ENCODE peak calls at places on chromosomes 7 and 10, in nine cellular contexts. V is BJ, E is cardiac muscle cell, H is Calu3, M is mesothelial cell of epicardium, J is A549, D is epithelial cell of esophagus, P is AG04450, Q is GM12865. Y is an unnamed sample.

GRCh38 chr10:117933036-117933435 is 113.7 kb downstream of the RAB11FIP2 start:
- DNase-seq in P (no peak), Q (no peak), H (no peak), V (peak), E (no peak), J (no peak), D (peak), M (no peak), Y (no peak)

GRCh38 chr7:133863362-133864061 is 263.6 kb upstream of the LRGUK start:
- DNase-seq in E (no peak), M (no peak), P (no peak), V (no peak), H (no peak), D (no peak), J (no peak), Q (no peak), Y (no peak)

GRCh38 chr10:74056081-74056818 is 58.3 kb downstream of the VCL start:
- DNase-seq in E (peak), D (peak), P (peak), J (peak), V (no peak), M (no peak), Q (peak), H (peak), Y (no peak)

GRCh38 chr7:150858236-150859197 is 6.2 kb downstream of the AOC1 start:
- DNase-seq in P (no peak), H (no peak), E (no peak), Q (no peak), J (no peak), V (no peak), M (no peak), D (no peak), Y (no peak)

GRCh38 chr7:92177362-92177761 is 1.6 kb downstream of the LRRD1 start:
- DNase-seq in D (peak), Q (no peak), J (no peak), H (no peak), E (no peak), P (no peak), M (no peak), V (no peak), Y (no peak)

GRCh38 chr7:132255084-132255483 is 321.2 kb downstream of the PLXNA4 start:
- DNase-seq in P (no peak), J (no peak), M (no peak), H (no peak), Q (no peak), E (peak), V (no peak), D (no peak), Y (no peak)

GRCh38 chr10:62819521-62819920 is 3.4 kb upstream of the EGR2 start:
- DNase-seq in M (no peak), V (no peak), Q (no peak), P (no peak), E (peak), J (no peak), H (no peak), D (peak), Y (no peak)

GRCh38 chr7:33645096-33645495 is 260.2 kb upstream of the BMPER start:
- DNase-seq in E (no peak), D (peak), J (no peak), Q (no peak), H (no peak), M (no peak), V (no peak), P (no peak), Y (no peak)

GRCh38 chr7:45601094-45601493 is 26.9 kb downstream of the ADCY1 start:
- DNase-seq in Q (no peak), J (no peak), D (no peak), E (no peak), V (no peak), P (no peak), H (no peak), M (no peak), Y (no peak)

GRCh38 chr7:132520591-132520990 is 55.7 kb downstream of the PLXNA4 start:
- DNase-seq in Q (no peak), M (no peak), P (no peak), V (no peak), H (no peak), E (no peak), J (no peak), D (no peak), Y (no peak)

GRCh38 chr10:8181496-8182174 is 127.1 kb downstream of the GATA3 start:
- DNase-seq in D (no peak), E (no peak), J (no peak), Q (no peak), P (no peak), M (no peak), H (peak), V (no peak), Y (no peak)

GRCh38 chr10:33216661-33217427 is 117.6 kb downstream of the NRP1 start:
- DNase-seq in E (no peak), Q (no peak), D (peak), J (peak), M (no peak), P (no peak), H (no peak), V (peak), Y (no peak)

GRCh38 chr7:142303650-142304049 is 45.8 kb upstream of the PRSS58 start:
- DNase-seq in E (peak), D (peak), H (no peak), P (no peak), V (no peak), M (no peak), Q (peak), J (no peak), Y (peak)

GRCh38 chr10:108691126-108691525 is 1232.2 kb downstream of the XPNPEP1 start:
- DNase-seq in P (no peak), J (no peak), V (no peak), Q (no peak), M (no peak), H (no peak), E (no peak), D (no peak), Y (no peak)
- TF ChIP-seq CTCF in P (no peak), J (no peak), V (no peak), Q (peak), M (no peak), H (no peak), E (no peak), D (no peak), Y (no peak)

DNA sequence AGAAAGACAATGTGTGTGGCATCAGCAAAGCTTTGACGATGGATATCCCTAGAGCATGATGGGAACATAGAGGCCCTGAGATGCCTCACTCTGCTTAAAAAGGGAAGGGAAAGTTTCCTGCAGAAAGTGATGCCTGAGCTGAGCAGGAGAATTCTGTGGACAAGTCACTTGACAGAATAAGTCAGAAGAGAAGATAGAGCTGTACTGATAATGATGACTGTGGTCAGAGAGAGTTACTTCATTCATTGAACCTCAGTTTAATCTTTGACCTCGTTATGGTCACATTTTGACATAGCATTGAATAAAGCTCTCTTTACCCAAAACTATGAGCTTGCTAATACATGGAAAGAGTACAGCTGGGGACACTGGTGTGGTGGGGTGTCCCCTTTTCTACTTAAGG is 7.6 kb downstream of the CUBN start:
- DNase-seq in J (no peak), D (no peak), V (no peak), H (no peak), M (no peak), Q (no peak), P (no peak), E (no peak), Y (no peak)
- TF ChIP-seq CTCF in J (no peak), D (no peak), V (no peak), H (no peak), M (no peak), Q (no peak), P (no peak), E (no peak), Y (no peak)

GRCh38 chr10:133438711-133439273 is 14.4 kb upstream of the SPRN start:
- DNase-seq in J (no peak), E (no peak), M (no peak), D (no peak), P (no peak), V (no peak), H (no peak), Q (peak), Y (no peak)
- TF ChIP-seq CTCF in J (peak), E (peak), M (no peak), D (no peak), P (peak), V (peak), H (no peak), Q (peak), Y (no peak)

GRCh38 chr10:16518822-16519221 is 2.9 kb downstream of the C1QL3 start:
- DNase-seq in Q (peak), P (no peak), M (no peak), H (no peak), E (no peak), D (no peak), V (no peak), J (no peak), Y (no peak)
- TF ChIP-seq CTCF in Q (no peak), P (peak), M (peak), H (no peak), E (peak), D (peak), V (peak), J (peak), Y (peak)

DNA sequence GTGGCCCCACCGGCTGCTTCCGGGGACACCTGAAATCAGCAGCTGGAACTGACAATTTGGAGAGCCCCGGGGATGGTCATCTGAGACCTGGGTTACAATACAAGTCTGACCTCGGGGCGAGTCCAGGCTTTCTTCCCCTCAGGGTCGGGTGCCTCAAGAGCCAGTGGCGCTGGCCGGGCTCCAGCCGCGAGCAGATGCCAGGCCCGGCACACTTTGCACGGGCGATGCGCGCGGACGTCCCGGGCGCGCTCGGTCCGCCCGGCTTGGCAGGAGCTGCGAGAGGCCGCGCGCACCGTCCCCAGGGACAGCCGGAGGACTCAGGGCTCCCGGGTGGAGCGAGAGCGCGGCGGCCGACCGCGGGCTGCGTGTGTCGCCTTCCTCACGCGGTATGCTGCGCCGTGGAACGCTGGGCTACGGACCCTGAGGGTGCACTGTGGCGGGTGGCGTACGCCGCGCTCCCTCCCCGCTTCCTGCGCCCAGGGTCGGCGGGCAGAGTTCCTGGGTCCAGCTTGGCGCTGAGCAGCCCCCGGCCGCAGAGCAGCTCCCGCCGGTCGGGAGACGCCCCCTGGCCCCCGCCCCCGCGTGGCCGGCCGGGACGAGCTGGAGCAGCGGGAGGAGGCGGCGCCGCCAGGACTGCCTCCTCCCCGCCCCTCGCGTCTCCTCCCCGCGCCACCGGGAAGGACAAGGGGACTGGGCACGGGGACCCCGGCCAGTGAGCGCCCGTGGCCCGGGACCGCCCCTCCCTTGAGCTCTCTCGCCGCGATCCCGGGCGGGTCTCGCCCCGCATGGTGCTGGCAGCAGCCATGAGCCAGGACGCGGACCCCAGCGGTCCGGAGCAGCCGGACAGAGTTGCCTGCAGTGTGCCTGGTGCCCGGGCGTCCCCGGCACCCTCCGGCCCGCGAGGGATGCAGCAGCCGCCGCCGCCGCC is at the start of gene RBM20:
- DNase-seq in E (peak), H (peak), J (no peak), M (peak), Q (peak), V (no peak), D (peak), P (no peak), Y (peak)
- TF ChIP-seq CTCF in E (no peak), H (no peak), J (no peak), M (no peak), Q (no peak), V (no peak), D (no peak), P (no peak), Y (no peak)

GRCh38 chr10:14093735-14094484 is 236.8 kb downstream of the FRMD4A start:
- DNase-seq in P (peak), J (peak), Q (peak), E (peak), M (no peak), H (peak), D (peak), V (no peak), Y (peak)
- TF ChIP-seq CTCF in P (peak), J (peak), Q (peak), E (peak), M (no peak), H (no peak), D (peak), V (peak), Y (peak)

Y was measured in endothelial cell.